ENCODE peak calls at places on chromosome 6, in six cellular contexts. Y is Peyer's patch, Q is stomach, A is body of pancreas, P is fibroblast of the aortic adventitia, Z is psoas muscle. C is an unnamed sample.

GRCh38 chr6:170174124-170174770 is 116.6 kb downstream of the DLL1 start:
- DNase-seq in Y (no peak), A (no peak), Z (peak; percentile 64), P (no peak), Q (no peak), C (no peak)

GRCh38 chr6:4864534-4864933 is 88.3 kb downstream of the CDYL start:
- DNase-seq in P (no peak), Q (no peak), Z (no peak), Y (no peak), A (no peak), C (no peak)

GRCh38 chr6:101399627-101399955 is 6.1 kb downstream of the GRIK2 start:
- DNase-seq in Q (no peak), Z (no peak), P (no peak), A (no peak), Y (no peak), C (no peak)

GRCh38 chr6:132900849-132901248 is 86.5 kb downstream of the RPS12 start:
- DNase-seq in Q (no peak), Y (no peak), P (no peak), A (no peak), Z (no peak), C (no peak)

GRCh38 chr6:124226396-124226795 is 422.7 kb downstream of the NKAIN2 start:
- DNase-seq in Z (no peak), Q (no peak), A (no peak), Y (no peak), P (peak; percentile 2), C (no peak)

GRCh38 chr6:44100088-44100550 is 27.1 kb downstream of the MRPL14 start:
- DNase-seq in P (no peak), Z (no peak), Q (peak; percentile 59), A (no peak), Y (no peak), C (no peak)

GRCh38 chr6:138594749-138595148 is 95.5 kb upstream of the NHSL1 start:
- DNase-seq in Q (no peak), P (no peak), Z (no peak), Y (no peak), A (no peak), C (no peak)

GRCh38 chr6:166305562-166306117 is 2.6 kb downstream of the PRR18 start:
- DNase-seq in Z (no peak), Q (no peak), A (no peak), P (no peak), Y (no peak), C (no peak)

GRCh38 chr6:109165392-109165964 is 70.2 kb downstream of the CEP57L1 start:
- DNase-seq in Y (no peak), Z (peak; percentile 59), A (no peak), Q (no peak), P (peak; percentile 83), C (peak; percentile 22)

GRCh38 chr6:161091151-161091550 is 99.6 kb downstream of the MAP3K4 start:
- DNase-seq in Z (no peak), P (no peak), A (no peak), Y (no peak), Q (no peak), C (no peak)

GRCh38 chr6:136254851-136255466 is 4.8 kb upstream of the MTFR2 start:
- DNase-seq in A (no peak), Y (no peak), Z (no peak), P (no peak), Q (no peak), C (no peak)

GRCh38 chr6:148524976-148525375 is 182.3 kb downstream of the SASH1 start:
- DNase-seq in P (peak; percentile 78), A (no peak), Q (no peak), Y (no peak), Z (no peak), C (no peak)

GRCh38 chr6:24223131-24223715 is 97.2 kb downstream of the NRSN1 start:
- DNase-seq in P (no peak), Y (no peak), Z (no peak), A (no peak), Q (no peak), C (no peak)

GRCh38 chr6:7813704-7814103 is 87.8 kb downstream of the BMP6 start:
- DNase-seq in A (no peak), Y (no peak), P (no peak), Q (no peak), Z (no peak), C (no peak)

GRCh38 chr6:157975456-157975855 is 6.2 kb upstream of the SYNJ2 start:
- DNase-seq in Z (no peak), A (no peak), Y (no peak), Q (no peak), P (no peak), C (no peak)

DNA sequence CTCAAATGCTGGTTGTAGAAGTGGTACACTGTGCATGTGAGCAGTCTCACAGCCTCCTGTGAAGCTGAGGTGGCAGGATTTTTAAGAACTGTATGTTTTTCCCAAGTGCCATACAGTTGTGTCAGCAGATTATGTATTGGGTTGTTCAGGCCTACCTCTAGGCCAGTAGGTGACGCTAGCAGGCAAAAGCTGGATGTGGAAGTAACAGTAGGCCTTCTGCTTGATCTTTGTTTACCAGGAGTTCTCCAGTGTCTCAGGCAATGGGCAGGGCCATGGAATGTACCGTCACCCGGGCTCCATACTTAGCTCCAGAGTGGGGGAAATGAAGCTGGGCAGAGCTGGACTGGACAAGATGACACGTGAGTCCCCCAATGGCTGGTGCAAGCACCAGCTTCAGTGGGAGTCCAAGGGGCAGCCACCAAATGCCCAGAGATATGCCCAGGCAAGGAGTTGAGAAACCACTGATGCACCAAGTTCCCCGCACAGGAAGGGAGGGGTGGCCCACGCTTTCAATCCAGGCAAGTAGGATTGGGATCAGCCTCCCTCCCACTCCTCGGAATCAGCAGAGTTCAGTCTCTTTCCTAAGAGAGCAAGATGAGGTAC is 289.7 kb downstream of the HTR1B start:
- DNase-seq in Q (no peak), P (no peak), Y (no peak), Z (no peak), A (no peak), C (no peak)
- TF ChIP-seq CTCF in Q (no peak), P (no peak), Y (no peak), Z (no peak), A (no peak), C (peak; percentile 18)

GRCh38 chr6:142302427-142303190 is 802 bp downstream of the ADGRG6 start:
- DNase-seq in Q (no peak), A (no peak), Y (no peak), P (no peak), Z (no peak), C (no peak)

GRCh38 chr6:142300758-142301251 is 1.0 kb upstream of the ADGRG6 start:
- DNase-seq in Y (no peak), Z (no peak), A (peak; percentile 20), Q (peak; percentile 80), P (peak; percentile 82), C (no peak)

GRCh38 chr6:142304241-142304640 is 2.4 kb downstream of the ADGRG6 start:
- DNase-seq in Q (no peak), P (no peak), Z (no peak), A (no peak), Y (no peak), C (no peak)

GRCh38 chr6:142301421-142302391 is at the start of gene ADGRG6:
- DNase-seq in P (no peak), A (peak; percentile 41), Q (peak; percentile 58), Z (peak; percentile 56), Y (no peak), C (no peak)

DNA sequence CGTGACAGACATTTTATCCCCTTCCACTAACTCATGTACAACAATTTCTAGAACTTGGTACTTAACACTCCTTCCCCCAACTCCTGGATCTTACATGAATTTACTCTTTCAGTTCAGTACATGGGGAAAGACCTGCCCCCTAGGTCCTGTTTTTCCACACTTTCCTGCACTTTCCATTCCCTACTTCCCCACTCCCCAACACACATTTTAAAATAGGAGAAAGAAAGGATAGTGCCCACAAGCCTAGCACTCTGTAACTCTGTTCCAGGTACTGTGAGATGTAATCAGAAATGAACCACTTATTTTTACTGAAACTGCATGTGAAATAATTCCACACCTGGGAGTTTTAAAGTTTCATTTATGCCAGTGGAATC is 1.4 kb downstream of the ADGRG6 start:
- DNase-seq in A (no peak), Z (no peak), Y (no peak), Q (no peak), P (no peak), C (no peak)
- H3K4me3 ChIP-seq in A (no peak overlapping the region), Z (no peak overlapping the region), Y (no peak overlapping the region), Q (peak overlapping the region; percentile 60), P (no peak overlapping the region), C (no peak overlapping the region)

GRCh38 chr6:6699741-6700367 is 111.3 kb downstream of the LY86 start:
- DNase-seq in A (peak; percentile 67), P (peak; percentile 98), Q (peak; percentile 86), Z (peak; percentile 75), Y (peak; percentile 31), C (peak; percentile 90)
- TF ChIP-seq CTCF in A (no peak), P (no peak), Q (peak; percentile 8), Z (no peak), Y (peak; percentile 41), C (no peak)

GRCh38 chr6:135088232-135088760 is 33.7 kb upstream of the HBS1L start:
- DNase-seq in Z (no peak), Y (no peak), Q (no peak), A (no peak), P (no peak), C (no peak)
- H3K4me3 ChIP-seq in Z (no peak overlapping the region), Y (no peak overlapping the region), Q (no peak overlapping the region), A (no peak overlapping the region), P (no peak overlapping the region), C (no peak overlapping the region)

GRCh38 chr6:164417537-164417936 is 891.9 kb downstream of the C6orf118 start:
- DNase-seq in Q (no peak), Z (no peak), P (no peak), Y (no peak), A (no peak), C (no peak)
- TF ChIP-seq CTCF in Q (no peak), Z (no peak), P (no peak), Y (no peak), A (no peak), C (no peak)

DNA sequence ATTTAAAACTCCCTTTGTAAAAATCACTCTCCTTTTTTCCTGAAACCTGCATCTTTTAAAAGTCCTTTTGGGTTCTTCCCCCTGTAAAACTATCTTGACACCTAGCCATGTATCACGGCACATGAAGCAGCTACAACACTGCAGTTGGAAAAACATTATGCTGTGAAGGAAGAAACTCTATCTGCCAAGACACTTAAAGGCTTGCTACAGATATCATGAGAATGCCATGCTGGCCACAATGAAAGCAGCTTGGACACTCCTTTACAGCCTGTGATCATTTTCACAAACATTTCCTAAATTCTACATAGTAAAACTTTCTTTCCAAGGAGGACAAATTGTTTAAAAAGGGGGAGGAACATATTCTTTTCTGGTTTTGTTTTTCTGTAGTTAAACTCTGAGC is 31.8 kb downstream of the CNKSR3 start:
- DNase-seq in A (no peak), Y (no peak), Q (no peak), Z (no peak), P (peak; percentile 52), C (no peak)
- H3K4me3 ChIP-seq in A (no peak overlapping the region), Y (no peak overlapping the region), Q (no peak overlapping the region), Z (no peak overlapping the region), P (no peak overlapping the region), C (no peak overlapping the region)

DNA sequence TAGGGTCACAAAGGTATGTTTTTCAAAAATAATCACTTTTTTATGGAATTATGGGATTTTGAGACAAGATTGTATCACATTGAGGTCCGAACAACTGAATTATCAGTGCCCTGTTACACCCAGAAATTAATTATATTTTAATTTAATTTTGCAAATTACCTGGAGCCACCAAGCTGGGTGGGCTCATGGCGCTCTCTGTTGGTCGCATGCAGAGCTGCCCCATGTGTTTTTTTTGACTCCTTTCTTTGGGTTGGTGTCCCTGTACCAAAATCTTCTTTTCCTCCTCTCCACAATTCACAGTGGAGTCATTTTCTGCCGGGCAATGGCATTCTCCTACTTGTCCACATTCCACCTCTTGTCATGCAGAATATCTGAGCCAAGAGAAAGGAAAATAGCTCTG is 38.9 kb upstream of the FRMD1 start:
- DNase-seq in Y (no peak), Q (no peak), Z (no peak), P (no peak), A (no peak), C (no peak)
- TF ChIP-seq CTCF in Y (peak; percentile 45), Q (no peak), Z (peak; percentile 44), P (peak; percentile 30), A (no peak), C (peak; percentile 24)

C was measured in BJ.